ENCODE peak calls at places on chromosomes 5 and 9, in nine cellular contexts. R is gastrocnemius medialis, I is OCI-LY7, N is tibial nerve, F is epithelial cell of esophagus, G is Caco-2, T is adrenal gland, X is psoas muscle, Q is upper lobe of right lung. A is an unnamed sample.

GRCh38 chr5:96893342-96893741 is 17.0 kb downstream of the ERAP2 start:
- DNase-seq in G (no peak), T (no peak), F (peak; percentile 67), N (no peak), R (no peak), I (no peak), X (no peak), Q (no peak), A (no peak)

GRCh38 chr5:150317048-150318003 is 14.6 kb upstream of the ARSI start:
- DNase-seq in R (no peak), I (no peak), F (peak; percentile 94), T (peak; percentile 89), G (peak; percentile 62), Q (no peak), X (peak; percentile 49), N (no peak), A (no peak)

GRCh38 chr5:56637321-56637920 is 177.9 kb upstream of the MAP3K1 start:
- DNase-seq in X (no peak), N (no peak), R (no peak), I (no peak), T (no peak), F (no peak), G (peak; percentile 80), Q (no peak), A (no peak)

GRCh38 chr5:179274321-179275315 is 70.6 kb downstream of the ADAMTS2 start:
- DNase-seq in G (no peak), N (no peak), R (no peak), F (no peak), T (no peak), Q (peak; percentile 28), I (no peak), X (peak; percentile 13), A (no peak)

GRCh38 chr5:148186248-148187003 is 16.4 kb upstream of the SPINK6 start:
- DNase-seq in T (no peak), F (peak; percentile 96), G (no peak), R (no peak), N (no peak), Q (no peak), X (no peak), I (no peak), A (peak; percentile 14)

GRCh38 chr9:31144614-31145013 is 1239.8 kb upstream of the ACO1 start:
- DNase-seq in X (no peak), R (no peak), N (no peak), Q (no peak), T (no peak), F (peak; percentile 21), I (no peak), G (no peak), A (no peak)

GRCh38 chr9:92781902-92782301 is 17.3 kb upstream of the BICD2 start:
- DNase-seq in N (no peak), Q (no peak), R (no peak), I (no peak), T (no peak), X (no peak), F (peak; percentile 98), G (no peak), A (no peak)

GRCh38 chr5:24167791-24168190 is 477.0 kb downstream of the CDH10 start:
- DNase-seq in G (no peak), I (no peak), T (no peak), R (no peak), Q (no peak), F (peak; percentile 33), X (no peak), N (no peak), A (no peak)

DNA sequence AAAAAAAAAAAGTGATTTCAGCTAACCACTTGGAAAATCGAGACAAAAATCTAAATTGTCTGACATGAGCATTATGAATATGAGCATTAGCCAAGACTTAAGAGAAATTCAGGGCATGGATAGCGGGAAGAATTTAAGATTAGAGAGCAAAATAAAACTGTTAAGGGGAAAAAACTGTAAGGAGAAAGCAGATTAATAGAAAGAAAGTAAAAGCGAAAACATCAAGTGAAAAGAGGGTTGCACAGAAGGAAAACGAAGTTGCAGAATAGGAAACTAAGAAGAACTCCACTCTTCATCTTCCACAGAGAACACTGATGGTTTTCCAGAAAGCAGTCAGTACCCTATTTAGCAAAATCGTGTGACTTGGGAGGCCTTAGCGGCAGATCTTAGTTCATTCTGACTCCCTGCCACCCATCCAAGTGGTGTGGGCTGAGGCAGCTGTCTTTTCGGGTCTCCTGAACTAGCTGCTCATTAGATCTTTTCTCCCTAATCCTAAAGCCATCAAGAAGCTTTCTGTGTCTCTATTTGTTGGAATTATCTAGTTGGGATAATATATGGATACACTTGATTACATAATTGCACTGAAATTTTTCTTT is 3.7 kb downstream of the NIM1K start:
- DNase-seq in I (no peak), G (no peak), T (no peak), Q (no peak), X (no peak), F (no peak), R (no peak), N (no peak), A (no peak)
- H3K4me3 ChIP-seq in I (no peak overlapping the region), G (no peak overlapping the region), T (no peak overlapping the region), Q (no peak overlapping the region), X (no peak overlapping the region), F (no peak overlapping the region), R (no peak overlapping the region), N (no peak overlapping the region), A (peak overlapping the region; percentile 5)

GRCh38 chr5:155008669-155009068 is 4.9 kb upstream of the KIF4B start:
- DNase-seq in G (no peak), Q (no peak), R (no peak), N (no peak), I (no peak), X (no peak), F (peak; percentile 25), T (peak; percentile 19), A (no peak)

GRCh38 chr5:154999865-155000264 is 13.7 kb upstream of the KIF4B start:
- DNase-seq in G (no peak), F (no peak), Q (no peak), T (no peak), N (no peak), I (no peak), X (no peak), R (no peak), A (peak; percentile 32)

GRCh38 chr5:155001523-155001922 is 12.0 kb upstream of the KIF4B start:
- DNase-seq in G (no peak), R (no peak), F (no peak), X (no peak), N (no peak), Q (no peak), I (no peak), T (no peak), A (no peak)

DNA sequence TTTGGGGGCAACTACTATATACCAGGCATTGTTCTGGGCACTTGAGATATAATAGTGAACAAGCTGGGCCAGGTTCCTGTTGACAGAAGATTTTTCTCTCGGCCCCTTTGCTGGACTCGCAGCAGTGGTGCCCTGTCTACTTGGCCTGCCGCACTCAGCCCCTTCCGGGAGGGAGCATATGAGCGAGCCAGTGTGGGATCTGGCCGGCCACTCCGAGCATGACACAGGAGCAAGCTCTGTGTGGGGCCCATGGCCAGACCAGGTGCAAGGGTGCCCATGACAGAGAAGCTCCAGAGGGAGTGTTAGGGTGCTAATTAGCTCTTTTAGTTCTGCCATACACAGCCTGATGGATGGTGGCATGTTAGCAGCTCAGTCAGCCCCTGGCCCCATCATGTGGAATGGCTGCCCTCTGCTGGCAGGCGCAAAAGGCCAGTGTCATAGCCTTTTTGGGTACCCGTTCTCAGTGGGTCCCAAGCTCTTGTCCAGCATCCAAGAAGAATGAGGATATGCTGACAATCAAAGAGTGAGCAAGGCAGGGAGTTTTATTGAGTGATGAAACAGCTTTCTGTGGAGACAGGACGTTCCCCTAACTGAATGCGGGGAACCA is 9.3 kb upstream of the KIF4B start:
- DNase-seq in X (no peak), Q (no peak), I (peak; percentile 5), R (no peak), T (peak; percentile 19), G (no peak), N (no peak), F (peak; percentile 52), A (peak; percentile 56)
- TF ChIP-seq CTCF in X (peak; percentile 39), Q (peak; percentile 52), I (peak; percentile 60), R (peak; percentile 33), T (no peak), G (peak; percentile 48), N (peak; percentile 7), F (peak; percentile 43), A (peak; percentile 64)

GRCh38 chr9:126501383-126502331 is 112.1 kb upstream of the LMX1B start:
- DNase-seq in X (no peak), Q (no peak), T (no peak), R (no peak), N (no peak), F (no peak), I (no peak), G (no peak), A (no peak)

GRCh38 chr9:126500600-126501382 is 112.9 kb upstream of the LMX1B start:
- DNase-seq in I (peak; percentile 69), R (peak; percentile 38), T (peak; percentile 75), X (peak; percentile 75), N (peak; percentile 46), Q (peak; percentile 85), F (peak; percentile 67), G (peak; percentile 69), A (peak; percentile 63)

GRCh38 chr9:126498331-126498730 is 115.4 kb upstream of the LMX1B start:
- DNase-seq in T (no peak), G (no peak), I (no peak), N (no peak), Q (no peak), F (no peak), X (no peak), R (no peak), A (no peak)

GRCh38 chr9:126499005-126499910 is 114.5 kb upstream of the LMX1B start:
- DNase-seq in I (peak; percentile 48), F (peak; percentile 36), Q (peak; percentile 75), G (no peak), X (no peak), N (no peak), T (no peak), R (no peak), A (peak; percentile 33)

DNA sequence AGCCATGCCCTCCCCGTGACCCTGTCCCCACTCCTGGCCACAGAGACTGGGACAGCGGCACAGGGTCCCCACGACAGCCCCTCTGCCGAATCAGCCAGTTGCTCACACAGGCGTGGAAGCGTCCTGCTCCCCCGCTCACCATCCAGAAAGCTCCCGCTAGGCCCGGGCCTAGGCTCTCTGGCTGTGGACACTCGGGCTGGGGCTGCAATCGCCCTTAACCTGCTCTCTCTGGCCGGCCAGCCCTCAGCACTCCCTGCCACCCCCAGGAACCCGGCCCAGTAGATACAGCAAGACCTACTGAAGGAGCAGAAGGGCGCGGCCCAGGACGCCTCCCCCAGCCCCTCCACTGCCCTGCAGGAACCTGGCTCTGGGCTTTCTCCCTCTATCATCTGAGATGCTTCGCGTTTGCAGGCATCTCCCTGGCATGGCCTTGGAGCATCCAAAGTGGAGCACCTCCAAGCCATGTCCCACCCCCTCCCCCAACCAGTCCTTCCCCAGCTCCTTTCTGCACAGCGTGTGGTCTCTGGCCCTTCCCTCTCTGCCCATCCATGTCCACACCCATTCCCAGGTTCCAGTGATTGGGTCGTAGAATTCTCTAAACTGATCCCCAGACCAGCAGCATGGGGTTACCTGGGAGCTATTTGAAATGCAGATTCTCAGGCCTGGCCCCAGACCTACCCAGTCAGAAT is 113.7 kb upstream of the LMX1B start:
- DNase-seq in T (no peak), R (no peak), G (no peak), Q (no peak), N (no peak), I (no peak), X (no peak), F (no peak), A (no peak)
- H3K4me3 ChIP-seq in T (no peak overlapping the region), R (peak overlapping the region; percentile 62), G (no peak overlapping the region), Q (peak overlapping the region; percentile 39), N (peak overlapping the region; percentile 19), I (no peak overlapping the region), X (peak overlapping the region; percentile 63), F (peak overlapping the region; percentile 34), A (no peak overlapping the region)

GRCh38 chr9:87497080-87497603 is 525 bp upstream of the DAPK1 start:
- DNase-seq in G (no peak), F (no peak), Q (no peak), X (no peak), R (no peak), I (no peak), N (no peak), T (no peak), A (no peak)

GRCh38 chr9:87498816-87499454 is 1.3 kb downstream of the DAPK1 start:
- DNase-seq in T (no peak), N (no peak), X (no peak), G (no peak), F (no peak), Q (no peak), R (no peak), I (no peak), A (no peak)

GRCh38 chr9:87497604-87498045 is at the start of gene DAPK1:
- DNase-seq in G (peak; percentile 68), Q (peak; percentile 92), F (peak; percentile 23), N (peak; percentile 30), X (peak; percentile 62), T (peak; percentile 26), R (peak; percentile 12), I (no peak), A (peak; percentile 83)

GRCh38 chr9:87499455-87500015 is 1.9 kb downstream of the DAPK1 start:
- DNase-seq in F (no peak), T (no peak), X (no peak), G (no peak), R (no peak), I (no peak), Q (no peak), N (no peak), A (peak; percentile 69)

GRCh38 chr9:87498046-87498815 is 564 bp downstream of the DAPK1 start:
- DNase-seq in G (peak; percentile 62), R (no peak), I (no peak), T (peak; percentile 20), X (peak; percentile 42), Q (peak; percentile 87), N (no peak), F (peak; percentile 7), A (peak; percentile 45)
- TF ChIP-seq CTCF in G (no peak), R (no peak), I (no peak), T (no peak), X (peak; percentile 14), Q (peak; percentile 38), N (no peak), F (no peak), A (no peak)